ENCODE peak calls at places on chromosomes 3 and 15, in eight cellular contexts. X is IMR-90, V is heart left ventricle, T is transverse colon, F is suprapubic skin, R is uterus, M is adrenal gland, L is body of pancreas. Q is an unnamed sample.

GRCh38 chr15:55742498-55742926 is 440 bp downstream of the PRTG start:
- DNase-seq in L (peak), T (peak), F (no peak), X (peak), M (peak), V (peak), R (peak), Q (no peak)

GRCh38 chr3:191294291-191294690 is 34.9 kb upstream of the CCDC50 start:
- DNase-seq in V (no peak), F (no peak), R (no peak), L (no peak), T (no peak), M (no peak), X (no peak), Q (no peak)

GRCh38 chr3:8742921-8743605 is 9.5 kb downstream of the CAV3 start:
- DNase-seq in X (peak), T (no peak), L (no peak), F (peak), M (no peak), R (no peak), V (no peak), Q (no peak)

GRCh38 chr3:127192576-127193232 is at the start of gene PRR23E:
- DNase-seq in L (no peak), R (no peak), X (no peak), V (no peak), F (peak), M (no peak), T (no peak), Q (no peak)

GRCh38 chr15:84387086-84387485 is 151.5 kb downstream of the GOLGA6L4 start:
- DNase-seq in X (no peak), M (no peak), V (no peak), L (peak), T (no peak), R (no peak), F (peak), Q (no peak)

GRCh38 chr3:169759256-169759655 is 5.6 kb downstream of the TERC start:
- DNase-seq in V (no peak), X (peak), T (no peak), R (no peak), L (no peak), F (no peak), M (no peak), Q (no peak)

GRCh38 chr3:151091685-151092352 is 6.4 kb downstream of the MED12L start:
- DNase-seq in L (no peak), X (peak), R (no peak), V (no peak), T (no peak), F (no peak), M (no peak), Q (no peak)

GRCh38 chr15:46502668-46503067 is 867.8 kb downstream of the SQOR start:
- DNase-seq in L (no peak), T (no peak), M (no peak), R (no peak), X (no peak), F (no peak), V (no peak), Q (no peak)

GRCh38 chr3:11910971-11911531 is 64.4 kb upstream of the TAMM41 start:
- DNase-seq in R (no peak), L (peak), M (no peak), F (no peak), T (no peak), V (no peak), X (no peak), Q (peak)

GRCh38 chr3:168407381-168407780 is 311.7 kb upstream of the GOLIM4 start:
- DNase-seq in X (no peak), L (no peak), M (no peak), T (no peak), V (no peak), F (no peak), R (no peak), Q (no peak)

GRCh38 chr3:113730550-113730949 is 15.5 kb downstream of the NAA50 start:
- DNase-seq in V (no peak), M (no peak), F (no peak), T (no peak), X (no peak), R (no peak), L (no peak), Q (no peak)

GRCh38 chr3:114608293-114608692 is 314.5 kb downstream of the TIGIT start:
- DNase-seq in X (peak), M (no peak), V (no peak), L (no peak), R (no peak), F (no peak), T (no peak), Q (no peak)

GRCh38 chr3:138124689-138125420 is 7.3 kb downstream of the A4GNT start:
- DNase-seq in M (no peak), V (no peak), T (no peak), F (no peak), X (peak), R (no peak), L (no peak), Q (no peak)

GRCh38 chr3:106261915-106262683 is 393.3 kb upstream of the CBLB start:
- DNase-seq in V (no peak), F (no peak), L (no peak), T (no peak), M (no peak), R (no peak), X (peak), Q (no peak)

GRCh38 chr3:53708001-53708621 is 138.1 kb downstream of the CHDH start:
- DNase-seq in V (peak), F (peak), M (no peak), L (no peak), T (no peak), R (no peak), X (no peak), Q (peak)

GRCh38 chr3:128984596-128984995 is 9.3 kb downstream of the CFAP92 start:
- DNase-seq in M (no peak), R (no peak), L (no peak), F (no peak), T (no peak), X (peak), V (no peak), Q (no peak)

GRCh38 chr3:76505202-76505875 is 534.6 kb upstream of the ROBO2 start:
- DNase-seq in V (no peak), R (no peak), T (no peak), M (no peak), L (no peak), F (no peak), X (no peak), Q (no peak)

GRCh38 chr3:27345959-27346865 is 23.0 kb downstream of the NEK10 start:
- DNase-seq in M (no peak), T (no peak), X (no peak), L (no peak), F (no peak), R (no peak), V (peak), Q (no peak)

GRCh38 chr15:49877871-49878511 is 241.0 kb downstream of the ATP8B4 start:
- DNase-seq in M (no peak), T (no peak), X (peak), V (no peak), L (no peak), R (peak), F (no peak), Q (no peak)

GRCh38 chr3:195849322-195850074 is 37.8 kb upstream of the MUC4 start:
- DNase-seq in V (peak), R (no peak), M (peak), T (no peak), X (no peak), F (no peak), L (no peak), Q (no peak)

GRCh38 chr3:46143951-46144473 is 64.1 kb downstream of the CCR1 start:
- DNase-seq in F (no peak), X (no peak), V (peak), T (no peak), L (no peak), R (no peak), M (peak), Q (no peak)

GRCh38 chr15:24916305-24917009 is 38.3 kb upstream of the SNRPN start:
- DNase-seq in F (no peak), R (no peak), X (no peak), T (no peak), M (no peak), L (no peak), V (no peak), Q (no peak)

GRCh38 chr3:115512565-115513410 is 110.5 kb upstream of the GAP43 start:
- DNase-seq in F (no peak), X (peak), T (no peak), L (peak), R (no peak), V (peak), M (peak), Q (no peak)

GRCh38 chr15:95793226-95793625 is 537.3 kb upstream of the NR2F2 start:
- DNase-seq in L (no peak), F (no peak), V (no peak), X (no peak), M (no peak), T (no peak), R (no peak), Q (no peak)

DNA sequence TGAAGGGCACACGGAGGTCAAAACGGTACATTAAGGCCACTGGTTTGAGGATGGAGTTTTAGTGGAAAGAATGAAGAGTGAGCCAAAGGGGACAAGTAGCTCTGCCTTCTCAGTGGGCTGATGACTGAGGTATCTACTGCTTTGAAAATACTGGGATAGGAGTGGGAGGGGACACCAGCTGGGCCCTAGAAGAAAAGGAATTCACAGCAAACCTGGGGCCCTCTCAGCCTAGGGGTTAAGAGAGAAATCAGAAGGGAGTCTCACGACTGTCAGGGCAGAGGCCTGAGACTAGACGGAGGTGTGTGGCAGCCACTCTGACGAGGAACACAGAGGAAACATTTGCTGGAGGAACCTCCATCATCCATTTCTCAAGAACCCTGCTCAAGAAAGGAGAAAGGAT is 75.1 kb downstream of the TNIK start:
- DNase-seq in X (no peak), L (no peak), F (no peak), R (no peak), V (no peak), T (no peak), M (no peak), Q (no peak)
- H3K27ac ChIP-seq in X (peak), L (no peak), F (no peak), R (no peak), V (no peak), T (no peak), M (no peak), Q (no peak)

DNA sequence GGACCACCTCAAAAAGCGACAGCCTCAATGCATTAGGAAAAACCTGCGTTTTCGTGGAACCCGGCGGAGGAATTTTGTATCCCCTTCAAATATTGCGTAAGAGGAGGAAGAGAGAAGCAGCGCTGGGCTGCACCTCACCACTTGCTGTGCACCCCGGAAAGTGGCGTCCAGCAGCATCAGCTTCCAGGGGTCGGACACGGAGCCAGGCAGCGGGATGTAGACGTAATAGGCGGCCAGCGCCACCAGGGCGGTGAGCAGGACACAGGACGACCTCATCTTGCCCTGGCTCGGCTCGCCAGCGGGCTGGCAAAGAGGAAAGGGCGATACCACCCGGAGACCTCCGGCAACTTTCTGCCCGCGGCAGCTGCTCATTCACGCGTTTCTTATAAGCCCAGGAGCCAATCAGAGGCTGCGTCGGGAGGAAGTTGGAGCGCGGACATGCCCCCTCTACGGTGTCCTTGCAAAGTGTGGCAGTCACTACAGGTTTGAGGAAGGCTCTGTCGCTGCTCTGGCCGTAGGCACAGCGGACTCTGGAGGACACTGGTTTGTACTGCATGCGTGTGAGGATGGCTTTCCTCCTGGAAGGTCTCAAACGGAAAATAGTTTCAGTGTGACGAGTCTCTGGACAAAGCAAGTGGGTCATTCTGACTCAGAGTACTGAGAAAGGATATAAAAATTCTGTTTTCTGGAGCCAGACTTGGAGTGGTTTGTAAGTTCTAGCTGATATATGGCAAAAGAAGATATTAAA is at the start of gene NCEH1:
- DNase-seq in M (peak), T (peak), R (peak), V (peak), L (peak), F (peak), X (peak), Q (peak)
- TF ChIP-seq POLR2A in M (peak), T (peak), R (peak), V (peak), L (peak), F (peak), X (peak), Q (no peak)

DNA sequence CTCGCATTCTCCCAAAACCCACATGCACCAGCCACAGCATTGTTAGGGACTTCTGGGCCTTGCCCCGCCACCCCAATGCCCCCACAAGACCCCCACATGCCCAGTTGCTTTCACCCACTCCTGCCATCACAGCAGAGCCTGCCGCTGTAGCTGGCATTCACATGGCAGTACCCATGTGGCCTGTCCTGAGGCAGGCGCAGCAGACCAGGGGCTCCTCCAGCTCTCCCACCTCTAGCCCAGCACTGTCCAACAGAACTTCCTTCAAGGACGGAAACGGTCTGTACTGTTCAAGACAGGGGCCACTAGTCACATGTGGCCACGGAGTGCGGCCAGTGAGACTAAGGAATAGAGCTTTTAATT is 32.5 kb downstream of the ANP32A start:
- DNase-seq in T (no peak), V (no peak), L (no peak), F (no peak), M (no peak), R (no peak), X (no peak), Q (no peak)
- H3K27ac ChIP-seq in T (peak), V (no peak), L (no peak), F (peak), M (no peak), R (no peak), X (no peak), Q (no peak)

DNA sequence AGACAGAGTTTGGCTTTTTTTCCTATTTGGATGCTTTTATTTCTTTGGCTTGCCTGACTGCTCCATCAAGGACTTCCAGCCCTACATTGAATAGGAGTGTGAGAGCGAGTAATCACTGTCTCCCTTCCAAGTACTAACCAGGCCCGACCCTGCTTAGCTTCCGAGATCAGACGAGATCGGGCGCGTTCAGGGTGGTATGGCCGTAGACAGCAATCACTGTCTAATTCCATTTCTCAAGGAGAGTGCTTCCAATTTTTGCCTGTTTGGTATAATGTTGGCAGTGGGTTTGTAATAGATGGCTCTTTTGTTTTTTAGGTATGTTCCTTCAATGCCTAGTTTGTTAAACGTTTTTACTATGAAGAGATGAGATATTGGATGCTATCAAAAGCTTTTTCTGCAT is 125.0 kb upstream of the PEX5L start:
- DNase-seq in L (no peak), M (no peak), X (no peak), T (no peak), F (no peak), V (no peak), R (no peak), Q (no peak)
- TF ChIP-seq POLR2A in L (no peak), M (no peak), X (no peak), T (no peak), F (no peak), V (no peak), R (no peak), Q (no peak)

DNA sequence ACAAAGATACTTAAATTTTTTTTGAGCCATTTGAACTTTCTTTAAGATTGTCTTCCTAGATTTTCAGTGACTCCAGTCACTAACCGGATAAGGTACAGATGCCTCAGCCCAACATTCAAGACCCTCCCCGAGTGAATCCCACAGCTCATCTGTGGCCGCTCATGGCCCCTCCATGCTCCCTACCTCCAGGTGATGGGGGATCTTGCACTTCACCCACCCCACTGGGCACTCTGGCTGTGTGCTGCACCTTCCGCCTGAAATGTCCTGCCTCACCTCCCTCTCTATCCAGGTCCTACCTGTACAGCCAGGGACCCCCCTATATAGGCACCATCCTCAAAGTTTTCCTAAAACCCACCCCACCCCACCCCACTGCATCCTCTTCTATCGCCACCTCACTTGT is 24.6 kb downstream of the NTRK3 start:
- DNase-seq in L (no peak), F (no peak), R (no peak), V (no peak), X (no peak), M (no peak), T (no peak), Q (no peak)
- H3K27ac ChIP-seq in L (no peak), F (no peak), R (no peak), V (no peak), X (no peak), M (no peak), T (no peak), Q (no peak)

GRCh38 chr3:16304065-16305010 is 39.3 kb downstream of the OXNAD1 start:
- DNase-seq in X (no peak), F (no peak), M (no peak), V (no peak), R (no peak), T (no peak), L (no peak), Q (no peak)

GRCh38 chr3:16308727-16309126 is 43.7 kb downstream of the OXNAD1 start:
- DNase-seq in V (no peak), X (no peak), M (no peak), L (no peak), F (no peak), R (no peak), T (no peak), Q (no peak)

GRCh38 chr3:16305121-16305541 is 40.1 kb downstream of the OXNAD1 start:
- DNase-seq in L (no peak), M (no peak), R (no peak), V (no peak), X (no peak), F (no peak), T (no peak), Q (no peak)

GRCh38 chr3:16309558-16309957 is 44.5 kb downstream of the OXNAD1 start:
- DNase-seq in X (peak), M (no peak), L (no peak), T (no peak), F (no peak), R (no peak), V (no peak), Q (no peak)

GRCh38 chr3:16307832-16308531 is 43.0 kb downstream of the OXNAD1 start:
- DNase-seq in X (no peak), F (no peak), T (no peak), V (no peak), L (no peak), M (no peak), R (no peak), Q (no peak)
- TF ChIP-seq POLR2A in X (no peak), F (no peak), T (no peak), V (no peak), L (no peak), M (no peak), R (no peak), Q (no peak)